ENCODE peak calls at places on chromosome 13, in eight cellular contexts. C, D, F, B, K, V, U and L are unnamed samples.

GRCh38 chr13:40639226-40639681 is 27.2 kb downstream of the FOXO1 start:
- DNase-seq in C (no peak), D (no peak), F (no peak), B (peak; percentile 53), K (no peak), V (no peak), U (no peak), L (no peak)

GRCh38 chr13:27110056-27110746 is 61.4 kb downstream of the USP12 start:
- DNase-seq in C (no peak), D (no peak), F (no peak), B (no peak), K (no peak), V (no peak), U (no peak), L (no peak)

GRCh38 chr13:36815069-36815468 is 4.0 kb upstream of the RFXAP start:
- DNase-seq in C (no peak), D (no peak), F (no peak), B (peak; percentile 8), K (no peak), V (no peak), U (no peak), L (peak; percentile 49)

GRCh38 chr13:23160241-23161175 is 20.3 kb upstream of the SGCG start:
- DNase-seq in C (peak; percentile 36), D (no peak), F (no peak), B (peak; percentile 71), K (no peak), V (no peak), U (no peak), L (no peak)

GRCh38 chr13:40433577-40433976 is 232.9 kb downstream of the FOXO1 start:
- DNase-seq in C (no peak), D (no peak), F (no peak), B (no peak), K (no peak), V (no peak), U (peak; percentile 17), L (peak; percentile 14)

GRCh38 chr13:73765651-73766384 is 368.4 kb downstream of the KLF12 start:
- DNase-seq in C (peak; percentile 68), D (peak; percentile 23), F (peak; percentile 73), B (peak; percentile 74), K (no peak), V (no peak), U (peak; percentile 34), L (no peak)

GRCh38 chr13:31310356-31310755 is 110.6 kb downstream of the B3GLCT start:
- DNase-seq in C (no peak), D (no peak), F (no peak), B (no peak), K (no peak), V (no peak), U (no peak), L (no peak)

GRCh38 chr13:99989376-99990044 is 7.9 kb downstream of the ZIC2 start:
- DNase-seq in C (no peak), D (no peak), F (no peak), B (no peak), K (no peak), V (no peak), U (no peak), L (no peak)

GRCh38 chr13:59356607-59357006 is 807.1 kb downstream of the DIAPH3 start:
- DNase-seq in C (no peak), D (no peak), F (no peak), B (peak; percentile 74), K (no peak), V (no peak), U (no peak), L (no peak)